ENCODE peak calls at places on chromosomes 7 and 10, in five cellular contexts. M, U, C, H and T are unnamed samples.

GRCh38 chr10:17273403-17273802 is 45.4 kb downstream of the VIM start:
- DNase-seq in M (no peak), U (no peak), C (peak), H (no peak), T (no peak)

GRCh38 chr10:27701971-27702537 is 43.6 kb downstream of the MKX start:
- DNase-seq in M (no peak), U (no peak), C (no peak), H (no peak), T (no peak)

GRCh38 chr10:16367899-16368298 is 68.9 kb upstream of the PTER start:
- DNase-seq in M (no peak), U (no peak), C (no peak), H (no peak), T (no peak)

GRCh38 chr10:127919418-127920191 is 12.7 kb downstream of the PTPRE start:
- DNase-seq in M (peak), U (peak), C (peak), H (no peak), T (no peak)

GRCh38 chr7:124791426-124791825 is 25.8 kb upstream of the GPR37 start:
- DNase-seq in M (no peak), U (no peak), C (no peak), H (no peak), T (no peak)

GRCh38 chr10:29131952-29132820 is 156.7 kb upstream of the LYZL1 start:
- DNase-seq in M (no peak), U (no peak), C (peak), H (no peak), T (no peak)

GRCh38 chr10:72162978-72163377 is 52.8 kb upstream of the ANAPC16 start:
- DNase-seq in M (no peak), U (peak), C (peak), H (no peak), T (peak)

GRCh38 chr10:18545626-18546025 is 105.8 kb downstream of the NSUN6 start:
- DNase-seq in M (no peak), U (no peak), C (peak), H (no peak), T (peak)

GRCh38 chr7:78226059-78226658 is 427.6 kb downstream of the PHTF2 start:
- DNase-seq in M (peak), U (peak), C (peak), H (no peak), T (no peak)

GRCh38 chr10:19847321-19847720 is 31.1 kb downstream of the PLXDC2 start:
- DNase-seq in M (no peak), U (no peak), C (peak), H (no peak), T (no peak)

GRCh38 chr10:78846770-78847169 is 222.0 kb upstream of the ZMIZ1 start:
- DNase-seq in M (no peak), U (no peak), C (no peak), H (no peak), T (no peak)

GRCh38 chr7:97480700-97481410 is 251.0 kb upstream of the TAC1 start:
- DNase-seq in M (no peak), U (no peak), C (no peak), H (no peak), T (no peak)

GRCh38 chr10:132644544-132645530 is 107.2 kb downstream of the INPP5A start:
- DNase-seq in M (no peak), U (no peak), C (no peak), H (no peak), T (no peak)

GRCh38 chr10:28181478-28182096 is 121.3 kb downstream of the MPP7 start:
- DNase-seq in M (no peak), U (no peak), C (peak), H (no peak), T (no peak)

GRCh38 chr10:74873803-74874452 is 47.5 kb downstream of the KAT6B start:
- DNase-seq in M (no peak), U (no peak), C (no peak), H (no peak), T (no peak)

GRCh38 chr10:124193309-124193696 is 99.9 kb upstream of the CHST15 start:
- DNase-seq in M (no peak), U (no peak), C (no peak), H (no peak), T (no peak)

GRCh38 chr7:144416341-144416740 is 12.8 kb upstream of the NOBOX start:
- DNase-seq in M (no peak), U (no peak), C (no peak), H (no peak), T (no peak)

DNA sequence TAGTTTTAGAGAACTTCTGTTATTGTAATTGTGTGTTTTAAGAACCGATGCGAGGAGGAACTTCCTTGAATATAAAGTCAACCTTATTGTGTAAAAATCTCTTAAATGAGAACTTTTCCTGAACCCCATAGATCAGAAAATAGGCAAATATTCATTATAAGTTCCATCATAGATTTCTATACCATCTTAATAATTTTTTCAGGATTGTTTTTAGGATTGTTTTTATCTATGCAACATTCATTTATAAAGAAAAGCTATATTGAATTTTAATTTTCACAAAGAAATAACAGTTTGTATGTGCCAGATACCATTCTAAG is 1.7 kb upstream of the SMNDC1 start:
- DNase-seq in M (no peak), U (no peak), C (no peak), H (no peak), T (no peak)
- TF ChIP-seq CTCF in M (no peak), U (peak), C (no peak), H (no peak), T (no peak)

GRCh38 chr7:114255404-114255841 is 159.2 kb upstream of the FOXP2 start:
- DNase-seq in M (no peak), U (no peak), C (no peak), H (no peak), T (no peak)
- TF ChIP-seq CTCF in M (no peak), U (no peak), C (no peak), H (no peak), T (no peak)

GRCh38 chr7:47758546-47758945 is 176.6 kb upstream of the TNS3 start:
- DNase-seq in M (no peak), U (no peak), C (peak), H (no peak), T (no peak)

GRCh38 chr7:47757946-47758371 is 176.0 kb upstream of the TNS3 start:
- DNase-seq in M (no peak), U (no peak), C (peak), H (no peak), T (no peak)

GRCh38 chr7:47762207-47762606 is 180.3 kb upstream of the TNS3 start:
- DNase-seq in M (no peak), U (no peak), C (no peak), H (no peak), T (no peak)

GRCh38 chr7:47762746-47763062 is 180.8 kb upstream of the TNS3 start:
- DNase-seq in M (no peak), U (no peak), C (no peak), H (no peak), T (no peak)

DNA sequence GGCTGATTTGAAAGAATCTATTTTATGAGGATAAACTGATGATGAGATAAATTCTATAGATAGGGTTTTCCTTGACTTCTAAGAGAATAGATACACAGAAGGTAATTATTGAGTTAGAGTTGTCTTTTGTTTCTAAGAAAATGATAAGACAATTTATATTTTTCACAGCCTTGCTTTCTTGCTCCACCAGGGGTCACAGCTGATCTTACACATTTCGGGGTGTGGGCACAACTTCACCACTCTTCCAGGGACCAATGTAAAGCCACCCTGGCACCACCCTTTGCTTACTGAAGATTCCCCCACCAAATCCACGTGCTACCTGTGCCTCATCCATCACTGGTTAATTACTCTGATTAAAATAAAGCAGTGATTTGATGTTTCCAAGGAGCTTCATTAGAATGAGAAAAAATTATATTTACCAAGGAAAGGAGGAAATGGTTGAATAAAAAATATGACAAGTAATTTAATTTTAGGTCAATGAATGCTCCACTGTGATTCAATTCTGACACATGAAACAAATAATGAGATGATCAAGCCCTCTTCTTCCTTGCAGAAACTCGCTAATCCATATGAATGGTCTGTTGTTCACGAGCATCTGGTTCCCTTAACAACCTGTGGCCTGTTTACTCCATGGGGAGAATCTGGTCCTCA is 177.3 kb upstream of the TNS3 start:
- DNase-seq in M (no peak), U (no peak), C (peak), H (no peak), T (no peak)
- TF ChIP-seq CTCF in M (no peak), U (no peak), C (peak), H (no peak), T (no peak)

GRCh38 chr10:97136744-97137143 is 49.0 kb downstream of the SLIT1 start:
- DNase-seq in M (no peak), U (no peak), C (no peak), H (no peak), T (no peak)

GRCh38 chr10:97140284-97140846 is 45.4 kb downstream of the SLIT1 start:
- DNase-seq in M (no peak), U (peak), C (no peak), H (no peak), T (no peak)

GRCh38 chr10:97138777-97139317 is 46.9 kb downstream of the SLIT1 start:
- DNase-seq in M (no peak), U (no peak), C (no peak), H (no peak), T (no peak)

GRCh38 chr10:97139651-97140283 is 46.0 kb downstream of the SLIT1 start:
- DNase-seq in M (no peak), U (no peak), C (no peak), H (no peak), T (no peak)

DNA sequence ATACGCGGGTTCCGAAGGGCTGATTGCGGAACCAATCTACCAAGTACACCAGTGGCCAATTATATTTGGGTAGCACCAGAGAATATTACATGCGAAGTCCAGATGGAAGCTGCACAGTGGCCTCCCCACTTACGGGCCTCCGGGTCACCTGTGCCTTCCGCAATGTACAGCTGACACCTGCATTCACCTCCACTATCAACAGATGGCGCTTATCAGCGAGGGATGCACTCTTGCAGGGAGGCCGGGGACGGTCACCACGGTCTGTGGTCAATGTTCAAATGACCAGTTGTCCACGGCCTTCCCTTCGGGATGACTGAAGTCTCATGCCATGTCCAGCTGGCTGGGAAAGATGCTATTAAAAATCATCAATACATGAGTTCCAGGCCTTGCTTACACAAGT is 47.6 kb downstream of the SLIT1 start:
- DNase-seq in M (peak), U (no peak), C (no peak), H (no peak), T (no peak)
- TF ChIP-seq CTCF in M (no peak), U (peak), C (no peak), H (no peak), T (no peak)

DNA sequence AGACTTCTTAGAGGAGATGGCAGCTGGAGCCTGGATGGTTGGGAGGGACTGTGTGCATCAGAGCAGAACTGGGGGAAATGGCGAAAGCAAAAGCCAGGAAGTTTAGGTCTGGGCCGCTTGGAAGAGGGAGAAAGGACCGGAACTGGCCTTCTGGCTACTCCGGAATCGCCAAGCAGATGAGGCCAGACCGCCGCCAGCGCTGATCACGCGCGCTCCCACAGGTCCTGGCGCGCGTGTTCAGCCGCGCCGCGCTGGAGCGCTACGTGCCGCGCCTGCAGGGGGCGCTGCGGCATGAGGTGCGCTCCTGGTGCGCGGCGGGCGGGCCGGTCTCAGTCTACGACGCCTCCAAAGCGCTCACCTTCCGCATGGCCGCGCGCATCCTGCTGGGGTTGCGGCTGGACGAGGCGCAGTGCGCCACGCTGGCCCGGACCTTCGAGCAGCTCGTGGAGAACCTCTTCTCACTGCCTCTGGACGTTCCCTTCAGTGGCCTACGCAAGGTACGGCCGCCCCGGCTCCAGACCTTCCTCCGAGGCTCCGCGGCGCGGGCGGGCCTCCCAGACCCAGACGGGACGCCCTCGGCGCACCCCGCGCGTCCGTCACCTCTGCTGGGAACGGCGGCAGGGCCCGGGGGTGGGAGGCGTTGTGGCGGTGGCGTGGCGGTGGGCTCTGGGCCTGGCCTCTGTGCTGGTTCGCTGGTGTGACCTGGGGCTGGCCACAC is 2.1 kb downstream of the CYP26C1 start:
- DNase-seq in M (peak), U (peak), C (peak), H (no peak), T (peak)
- TF ChIP-seq CTCF in M (peak), U (peak), C (no peak), H (no peak), T (peak)

GRCh38 chr10:4770766-4771553 is 55.0 kb upstream of the AKR1E2 start:
- DNase-seq in M (no peak), U (no peak), C (peak), H (no peak), T (no peak)
- TF ChIP-seq CTCF in M (no peak), U (no peak), C (peak), H (no peak), T (no peak)